ENCODE peak calls at places on chromosomes 7 and 10, in five cellular contexts. Y is cardiac muscle cell, Q is HFF-Myc, X is IMR-90, V is fibroblast of pulmonary artery. N is an unnamed sample.

GRCh38 chr7:70736715-70737460 is 395.1 kb upstream of the GALNT17 start:
- DNase-seq in Y (no peak), Q (peak), V (peak), X (peak), N (peak)

GRCh38 chr7:55951637-55952351 is at the start of gene MRPS17:
- DNase-seq in V (peak), Y (peak), X (peak), Q (peak), N (no peak)

GRCh38 chr7:39073432-39073831 is 95.7 kb downstream of the POU6F2 start:
- DNase-seq in Y (peak), V (no peak), X (no peak), Q (no peak), N (no peak)

GRCh38 chr7:75772081-75773077 is at the start of gene CCL26:
- DNase-seq in X (peak), V (peak), Y (no peak), Q (peak), N (peak)

GRCh38 chr10:115844592-115844991 is 428.4 kb downstream of the GFRA1 start:
- DNase-seq in X (no peak), Y (peak), V (peak), Q (no peak), N (peak)

GRCh38 chr10:67836491-67836890 is 1.5 kb downstream of the DNAJC12 start:
- DNase-seq in X (no peak), Q (no peak), Y (no peak), V (no peak), N (no peak)

GRCh38 chr7:50342616-50343114 is 38.1 kb downstream of the IKZF1 start:
- DNase-seq in V (peak), Q (no peak), X (no peak), Y (no peak), N (no peak)

GRCh38 chr7:100393233-100393905 is 20.1 kb downstream of the PILRA start:
- DNase-seq in Q (no peak), Y (no peak), X (no peak), V (no peak), N (no peak)

GRCh38 chr7:24821045-24821853 is 64.0 kb upstream of the GSDME start:
- DNase-seq in X (peak), Q (peak), V (peak), Y (no peak), N (peak)

GRCh38 chr10:28381903-28382347 is 79.1 kb upstream of the MPP7 start:
- DNase-seq in X (peak), Q (peak), Y (peak), V (peak), N (peak)

GRCh38 chr7:2309889-2310331 is 4.3 kb downstream of the SNX8 start:
- DNase-seq in V (peak), X (peak), Y (peak), Q (peak), N (no peak)

GRCh38 chr7:130486963-130487324 is 4.9 kb upstream of the MEST start:
- DNase-seq in Y (no peak), X (no peak), Q (no peak), V (no peak), N (no peak)
- TF ChIP-seq CTCF in Y (no peak), X (no peak), Q (no peak), V (no peak), N (no peak)

GRCh38 chr7:113087278-113087998 is 811 bp upstream of the GPR85 start:
- DNase-seq in Q (peak), X (peak), V (peak), Y (peak), N (peak)
- H3K4me3 ChIP-seq in Q (peak), X (peak), V (peak), Y (no peak), N (peak)

DNA sequence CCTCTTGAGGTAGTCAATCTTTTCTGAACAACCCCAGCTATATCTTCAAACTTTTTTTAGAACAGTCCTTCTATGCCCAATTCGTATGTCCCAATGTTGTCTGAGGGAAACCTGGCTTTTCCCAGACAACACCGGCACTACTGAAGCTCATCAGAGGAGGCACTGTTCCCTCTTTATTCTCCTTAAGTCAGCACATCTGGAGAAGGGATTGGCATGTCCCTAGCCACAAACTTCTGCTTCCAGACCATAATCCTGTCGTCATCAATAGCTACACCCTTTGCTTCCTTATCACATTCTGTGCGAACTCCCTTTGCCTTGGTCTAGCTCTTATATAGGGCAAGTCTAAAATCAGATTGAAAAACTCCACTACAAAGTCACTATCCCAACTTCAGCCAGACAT is 22.9 kb downstream of the PON3 start:
- DNase-seq in Q (no peak), X (no peak), V (no peak), Y (no peak), N (no peak)
- TF ChIP-seq CTCF in Q (no peak), X (no peak), V (no peak), Y (no peak), N (no peak)

DNA sequence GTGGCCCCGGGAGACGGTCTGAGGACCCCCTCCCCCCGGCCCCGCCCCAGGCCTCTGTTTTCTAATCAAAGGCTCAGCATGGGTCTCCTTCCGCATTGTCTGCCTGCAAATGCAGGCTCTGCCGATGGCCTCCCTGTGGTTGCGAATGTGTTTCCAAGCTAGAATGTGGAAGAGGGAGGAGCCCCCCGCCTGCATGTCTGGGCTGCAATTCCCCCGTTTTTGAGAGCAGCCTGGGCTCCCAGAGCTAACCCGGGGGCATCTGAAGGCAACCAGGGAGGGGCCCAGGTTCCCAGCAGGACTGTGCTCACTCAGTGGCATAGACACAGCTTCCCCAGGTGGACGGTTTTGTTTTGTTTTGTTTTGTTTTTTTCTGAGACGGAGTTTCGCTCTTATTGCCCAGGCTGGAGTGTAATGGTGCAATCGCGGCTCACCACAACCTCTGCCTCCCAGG is 223.8 kb upstream of the PPP2R2D start:
- DNase-seq in Y (no peak), V (no peak), Q (no peak), X (no peak), N (no peak)
- H3K4me3 ChIP-seq in Y (no peak), V (no peak), Q (no peak), X (no peak), N (no peak)

GRCh38 chr7:45408407-45408737 is 165.8 kb upstream of the ADCY1 start:
- DNase-seq in X (no peak), Y (no peak), V (no peak), Q (no peak), N (no peak)

GRCh38 chr7:45410893-45411292 is 163.3 kb upstream of the ADCY1 start:
- DNase-seq in Q (no peak), X (no peak), V (no peak), Y (no peak), N (no peak)

GRCh38 chr7:45402480-45403218 is 171.5 kb upstream of the ADCY1 start:
- DNase-seq in Y (no peak), X (peak), V (peak), Q (no peak), N (peak)

GRCh38 chr7:45404622-45405021 is 169.5 kb upstream of the ADCY1 start:
- DNase-seq in Q (no peak), Y (no peak), X (no peak), V (no peak), N (no peak)

GRCh38 chr7:45407730-45408406 is 166.3 kb upstream of the ADCY1 start:
- DNase-seq in V (no peak), Y (peak), Q (no peak), X (no peak), N (no peak)
- TF ChIP-seq CTCF in V (no peak), Y (no peak), Q (peak), X (no peak), N (no peak)

GRCh38 chr7:52410032-52410431 is 625.4 kb upstream of the POM121L12 start:
- DNase-seq in X (no peak), V (no peak), Q (no peak), Y (no peak), N (no peak)
- H3K4me3 ChIP-seq in X (no peak), V (no peak), Q (no peak), Y (no peak), N (no peak)